ENCODE peak calls at places on chromosomes 12 and 14, in four cellular contexts. X, W, A and R are unnamed samples.

GRCh38 chr14:47442206-47442605 is 233.2 kb downstream of the MDGA2 start:
- DNase-seq in X (no peak), W (no peak), A (peak), R (peak)

GRCh38 chr12:124869011-124869665 is 5.5 kb upstream of the SCARB1 start:
- DNase-seq in X (no peak), W (no peak), A (no peak), R (no peak)

GRCh38 chr14:48274826-48275225 is 599.4 kb upstream of the MDGA2 start:
- DNase-seq in X (no peak), W (no peak), A (no peak), R (no peak)

GRCh38 chr12:21795648-21796328 is 21.3 kb upstream of the KCNJ8 start:
- DNase-seq in X (no peak), W (no peak), A (no peak), R (no peak)

GRCh38 chr12:2339022-2339431 is 286.2 kb downstream of the CACNA1C start:
- DNase-seq in X (no peak), W (no peak), A (peak), R (peak)

GRCh38 chr14:88831285-88831684 is 6.8 kb downstream of the TTC8 start:
- DNase-seq in X (no peak), W (no peak), A (peak), R (peak)

GRCh38 chr12:69389836-69390235 is 30.3 kb downstream of the YEATS4 start:
- DNase-seq in X (no peak), W (no peak), A (peak), R (peak)

GRCh38 chr14:59511916-59512530 is 27.7 kb downstream of the JKAMP start:
- DNase-seq in X (no peak), W (no peak), A (no peak), R (no peak)

GRCh38 chr12:16198884-16199283 is 78.6 kb downstream of the SLC15A5 start:
- DNase-seq in X (no peak), W (no peak), A (no peak), R (no peak)

GRCh38 chr14:22887990-22888378 is 5.0 kb downstream of the REM2 start:
- DNase-seq in X (no peak), W (no peak), A (no peak), R (no peak)

GRCh38 chr14:90519262-90519920 is 122.6 kb downstream of the CALM1 start:
- DNase-seq in X (no peak), W (no peak), A (no peak), R (no peak)
- TF ChIP-seq CTCF in X (no peak), W (no peak), A (no peak), R (no peak)

GRCh38 chr12:53756300-53757094 is 4.7 kb upstream of the CISTR start:
- DNase-seq in X (no peak), W (no peak), A (no peak), R (no peak)
- H3K4me3 ChIP-seq in X (no peak), W (peak), A (no peak), R (no peak)

GRCh38 chr12:112283541-112283940 is 98.7 kb downstream of the HECTD4 start:
- DNase-seq in X (no peak), W (peak), A (peak), R (no peak)
- H3K27ac ChIP-seq in X (no peak), W (peak), A (no peak), R (no peak)

GRCh38 chr12:78005094-78005492 is 174.4 kb downstream of the NAV3 start:
- DNase-seq in X (no peak), W (no peak), A (no peak), R (no peak)

GRCh38 chr12:78004451-78005093 is 173.9 kb downstream of the NAV3 start:
- DNase-seq in X (no peak), W (no peak), A (no peak), R (no peak)

GRCh38 chr12:78007173-78007572 is 176.5 kb downstream of the NAV3 start:
- DNase-seq in X (no peak), W (no peak), A (no peak), R (no peak)

GRCh38 chr12:77999074-77999715 is 168.5 kb downstream of the NAV3 start:
- DNase-seq in X (no peak), W (no peak), A (no peak), R (no peak)

GRCh38 chr12:78002878-78003277 is 172.2 kb downstream of the NAV3 start:
- DNase-seq in X (no peak), W (no peak), A (no peak), R (no peak)
- TF ChIP-seq CTCF in X (no peak), W (no peak), A (no peak), R (no peak)

GRCh38 chr12:57840701-57841100 is 5.8 kb downstream of the CTDSP2 start:
- DNase-seq in X (no peak), W (no peak), A (no peak), R (no peak)
- H3K4me3 ChIP-seq in X (no peak), W (peak), A (no peak), R (no peak)

GRCh38 chr12:25995906-25996305 is 37.4 kb downstream of the RASSF8 start:
- DNase-seq in X (no peak), W (no peak), A (peak), R (peak)
- H3K27ac ChIP-seq in X (no peak), W (no peak), A (peak), R (peak)

DNA sequence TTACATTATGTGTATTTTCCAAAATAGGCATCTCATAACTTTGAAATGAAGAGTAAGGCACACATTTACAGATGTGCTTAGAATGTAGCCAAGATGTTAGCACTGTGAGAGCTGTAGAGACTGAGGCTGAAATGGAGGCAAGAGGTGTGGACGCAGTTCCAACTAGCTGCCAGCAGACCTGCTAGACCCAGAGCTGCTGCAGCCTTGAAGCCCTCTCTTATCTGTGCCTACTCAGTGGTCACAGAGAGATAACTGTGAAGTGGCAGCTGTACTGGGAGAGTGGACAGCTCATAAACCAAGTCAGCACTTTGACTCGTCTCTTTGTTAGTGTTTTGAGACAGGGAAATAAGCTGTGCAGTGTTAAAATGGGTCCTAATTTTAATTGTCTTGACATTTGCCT is 470.8 kb downstream of the CCER1 start:
- DNase-seq in X (no peak), W (no peak), A (no peak), R (no peak)
- TF ChIP-seq CTCF in X (no peak), W (no peak), A (no peak), R (no peak)

GRCh38 chr14:24437020-24437735 is 5.4 kb downstream of the SDR39U1 start:
- DNase-seq in X (no peak), W (no peak), A (no peak), R (no peak)

GRCh38 chr14:24439257-24439656 is 3.3 kb downstream of the SDR39U1 start:
- DNase-seq in X (no peak), W (no peak), A (no peak), R (no peak)

GRCh38 chr14:24438198-24439095 is 4.1 kb downstream of the SDR39U1 start:
- DNase-seq in X (no peak), W (no peak), A (no peak), R (no peak)

GRCh38 chr14:24436355-24437019 is 6.1 kb downstream of the SDR39U1 start:
- DNase-seq in X (peak), W (no peak), A (peak), R (peak)

DNA sequence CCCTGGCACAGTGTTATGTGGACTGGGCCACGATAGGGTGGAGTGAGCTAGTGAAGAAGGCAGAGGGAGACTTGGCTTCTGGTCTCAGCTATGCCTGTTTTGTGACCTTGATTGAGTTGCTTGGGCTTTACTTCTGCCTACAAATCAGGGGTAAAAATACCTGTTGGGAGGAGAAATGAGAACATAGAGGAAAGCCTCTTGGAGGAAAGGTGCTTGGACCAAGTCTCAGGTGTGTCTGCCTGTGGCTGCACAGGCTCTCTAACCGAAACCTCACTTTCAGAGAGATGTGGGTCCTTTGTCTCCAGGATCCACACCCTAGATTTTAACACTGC is 4.9 kb downstream of the SDR39U1 start:
- DNase-seq in X (no peak), W (no peak), A (no peak), R (no peak)
- H3K4me3 ChIP-seq in X (no peak), W (no peak), A (no peak), R (no peak)